ENCODE peak calls at places on chromosomes 11 and 22, in four cellular contexts. Q is fibroblast of lung, Z is heart right ventricle, I is keratinocyte. L is an unnamed sample.

GRCh38 chr11:66607126-66607834 is 9.2 kb upstream of the RBM14 start:
- DNase-seq in Z (peak), I (no peak), Q (peak), L (peak)

GRCh38 chr22:46734830-46735453 is 3.1 kb downstream of the CERK start:
- DNase-seq in I (no peak), Z (no peak), Q (no peak), L (peak)

GRCh38 chr11:121465709-121466062 is 12.9 kb upstream of the SORL1-AS1 start:
- DNase-seq in Q (no peak), Z (no peak), I (no peak), L (no peak)

GRCh38 chr11:130637566-130637965 is 189.1 kb downstream of the ADAMTS15 start:
- DNase-seq in I (no peak), Z (no peak), Q (no peak), L (no peak)

GRCh38 chr22:22458896-22459588 is 49.5 kb downstream of the ZNF280B start:
- DNase-seq in Q (peak), Z (no peak), I (no peak), L (no peak)

GRCh38 chr11:115566185-115566765 is 62.1 kb upstream of the CADM1 start:
- DNase-seq in Z (no peak), Q (no peak), I (no peak), L (no peak)

GRCh38 chr11:46916669-46917108 is 1.7 kb downstream of the LRP4 start:
- DNase-seq in I (no peak), Z (peak), Q (peak), L (peak)

GRCh38 chr11:76663461-76663760 is 7.1 kb downstream of the LRRC32 start:
- DNase-seq in Z (no peak), I (no peak), Q (no peak), L (no peak)

GRCh38 chr11:33907419-33907818 is 15.5 kb upstream of the LMO2 start:
- DNase-seq in Q (no peak), Z (no peak), I (no peak), L (no peak)

GRCh38 chr11:110467556-110467955 is 37.8 kb downstream of the FDX1 start:
- DNase-seq in I (no peak), Z (no peak), Q (no peak), L (no peak)

GRCh38 chr11:1733716-1734351 is 16.6 kb downstream of the IFITM10 start:
- DNase-seq in I (no peak), Z (no peak), Q (no peak), L (no peak)

GRCh38 chr22:24583972-24584790 is 8.7 kb downstream of the LRRC75B start:
- DNase-seq in I (no peak), Q (no peak), Z (no peak), L (no peak)

GRCh38 chr22:48091060-48091650 is 1328.7 kb downstream of the TBC1D22A start:
- DNase-seq in Q (no peak), Z (no peak), I (no peak), L (no peak)

GRCh38 chr11:11757871-11758270 is 83.9 kb upstream of the USP47 start:
- DNase-seq in Q (no peak), Z (no peak), I (no peak), L (no peak)

GRCh38 chr11:130524132-130524790 is 75.8 kb downstream of the ADAMTS15 start:
- DNase-seq in Q (no peak), Z (no peak), I (no peak), L (no peak)

GRCh38 chr11:121892863-121893262 is 223.2 kb downstream of the BLID start:
- DNase-seq in Z (no peak), Q (peak), I (peak), L (peak)

GRCh38 chr11:117335399-117335798 is 7.7 kb downstream of the CEP164 start:
- DNase-seq in Q (no peak), Z (no peak), I (no peak), L (no peak)

GRCh38 chr11:45860764-45861510 is 13.7 kb downstream of the CRY2 start:
- DNase-seq in Q (no peak), I (no peak), Z (peak), L (no peak)

GRCh38 chr11:73206751-73207280 is 11.3 kb upstream of the P2RY2 start:
- DNase-seq in Q (peak), Z (no peak), I (no peak), L (no peak)

GRCh38 chr11:77515063-77515462 is 41.2 kb upstream of the PAK1 start:
- DNase-seq in Q (no peak), I (no peak), Z (no peak), L (no peak)

GRCh38 chr11:61901353-61901858 is 10.1 kb upstream of the FADS3 start:
- DNase-seq in I (no peak), Z (no peak), Q (no peak), L (no peak)

GRCh38 chr11:131137046-131137445 is 220.8 kb upstream of the SNX19 start:
- DNase-seq in Z (no peak), I (no peak), Q (peak), L (no peak)

GRCh38 chr11:28938091-28938490 is 829.9 kb downstream of the METTL15 start:
- DNase-seq in Z (no peak), I (no peak), Q (no peak), L (no peak)

GRCh38 chr11:31387379-31387778 is 17.7 kb downstream of the DNAJC24 start:
- DNase-seq in Q (peak), Z (no peak), I (no peak), L (no peak)

GRCh38 chr11:117822031-117822521 is 2.5 kb downstream of the FXYD2 start:
- DNase-seq in I (no peak), Z (peak), Q (no peak), L (no peak)

GRCh38 chr11:5620606-5621521 is 3.9 kb upstream of the TRIM34 start:
- DNase-seq in Z (no peak), Q (peak), I (no peak), L (peak)

GRCh38 chr22:20672082-20672424 is 101.9 kb upstream of the SERPIND1 start:
- DNase-seq in I (no peak), Z (no peak), Q (no peak), L (no peak)

DNA sequence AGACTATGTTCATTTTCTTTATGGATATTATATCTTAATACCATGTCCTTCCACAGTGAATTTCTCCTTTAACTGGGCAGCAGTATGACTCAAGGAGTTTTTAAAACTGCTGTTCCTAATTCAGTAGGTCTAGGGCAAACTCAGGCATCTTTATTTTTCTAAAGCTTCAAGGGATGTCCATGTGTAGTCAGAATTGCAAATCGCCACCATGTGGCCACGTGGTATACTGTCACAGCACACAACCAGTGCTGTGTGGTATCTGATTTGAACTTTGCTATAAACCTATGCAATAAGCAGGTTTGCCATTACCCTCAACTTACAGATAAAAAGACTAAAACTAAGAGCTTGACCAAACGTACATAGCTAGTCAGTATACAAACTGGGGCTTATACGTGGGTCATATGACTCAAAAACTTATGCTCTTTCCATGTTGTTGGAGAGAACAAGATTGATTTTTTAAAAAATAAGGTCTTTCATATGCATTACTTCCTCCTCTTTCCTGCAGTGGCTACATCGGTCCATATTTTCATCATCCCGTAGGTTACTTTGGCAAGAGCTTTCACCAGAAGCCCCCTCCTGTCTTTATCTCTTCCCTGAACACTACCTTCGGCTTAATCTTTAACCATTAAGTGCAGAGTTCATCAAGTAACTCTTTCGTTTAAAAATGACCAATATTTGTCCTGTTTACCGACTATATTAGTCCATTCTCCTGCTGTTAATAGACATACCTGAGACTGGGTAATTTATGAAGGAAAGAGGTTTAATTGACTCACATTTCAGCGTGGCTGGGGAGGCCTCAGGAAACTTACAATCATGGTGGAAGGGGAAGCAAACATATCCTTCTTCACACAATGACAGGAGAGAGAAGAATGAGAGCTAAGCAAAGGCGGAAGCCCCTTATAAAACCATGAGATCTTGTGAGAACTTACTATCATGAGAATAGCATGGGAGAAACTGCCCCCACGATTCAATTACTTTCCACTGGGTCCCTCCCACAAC is 8.0 kb upstream of the HTATIP2 start:
- DNase-seq in Q (peak), I (no peak), Z (no peak), L (peak)
- TF ChIP-seq CTCF in Q (peak), I (peak), Z (peak), L (peak)

GRCh38 chr22:39958009-39958711 is 2.0 kb upstream of the TMA7B start:
- DNase-seq in Z (no peak), I (no peak), Q (no peak), L (no peak)

GRCh38 chr22:39962071-39962470 is 1.9 kb downstream of the TMA7B start:
- DNase-seq in Z (no peak), I (no peak), Q (peak), L (no peak)

GRCh38 chr22:39958916-39959639 is 1.1 kb upstream of the TMA7B start:
- DNase-seq in Z (no peak), Q (no peak), I (no peak), L (no peak)

GRCh38 chr22:39959640-39960447 is at the start of gene TMA7B:
- DNase-seq in Z (no peak), I (peak), Q (peak), L (peak)

GRCh38 chr22:39960791-39961746 is 872 bp downstream of the TMA7B start:
- DNase-seq in I (no peak), Q (peak), Z (no peak), L (peak)
- H3K4me3 ChIP-seq in I (no peak), Q (no peak), Z (no peak), L (no peak)

DNA sequence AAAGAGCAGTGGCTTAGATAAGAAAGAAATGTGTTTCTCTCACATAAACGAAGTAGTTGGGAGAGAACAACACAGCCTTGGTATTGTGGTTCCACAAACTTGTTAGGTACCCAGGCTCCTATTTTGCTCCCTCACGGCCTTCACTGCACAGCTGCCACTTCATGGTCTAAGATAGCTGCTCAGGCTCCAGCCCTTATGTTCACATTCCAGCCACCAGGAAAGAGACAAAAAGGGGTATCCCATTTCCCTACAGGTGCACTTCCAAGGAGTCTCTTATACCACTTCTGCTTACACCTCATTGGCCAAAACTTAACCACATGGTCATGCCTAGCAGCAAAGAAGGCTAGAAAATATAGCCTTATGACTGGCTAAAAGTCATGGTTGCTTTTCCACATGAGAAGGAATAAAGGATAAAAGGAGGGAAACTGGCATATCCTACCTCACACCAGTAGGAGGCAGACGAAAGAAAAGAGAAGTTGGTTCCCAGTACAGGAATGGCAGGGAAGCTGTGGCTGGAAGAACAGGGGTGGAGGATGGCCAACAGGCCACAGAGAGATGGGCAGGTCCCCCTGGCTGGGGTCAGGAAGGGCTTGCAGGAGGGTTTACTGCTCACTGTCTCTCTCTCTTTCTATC is 5.4 kb upstream of the HDHD5 start:
- DNase-seq in Q (no peak), Z (no peak), I (no peak), L (no peak)
- TF ChIP-seq CTCF in Q (peak), Z (no peak), I (peak), L (peak)

GRCh38 chr22:19131685-19132015 is 542 bp downstream of the TSSK2 start:
- DNase-seq in Q (no peak), Z (peak), I (no peak), L (no peak)
- H3K4me3 ChIP-seq in Q (no peak), Z (no peak), I (no peak), L (no peak)

GRCh38 chr11:70068345-70068744 is 9.8 kb upstream of the ANO1 start:
- DNase-seq in Z (no peak), Q (no peak), I (no peak), L (no peak)

GRCh38 chr11:70067036-70067435 is 11.1 kb upstream of the ANO1 start:
- DNase-seq in Z (no peak), I (no peak), Q (no peak), L (no peak)

GRCh38 chr11:70066628-70067027 is 11.5 kb upstream of the ANO1 start:
- DNase-seq in I (no peak), Z (no peak), Q (no peak), L (no peak)

GRCh38 chr11:70068950-70069349 is 9.2 kb upstream of the ANO1 start:
- DNase-seq in I (no peak), Q (no peak), Z (no peak), L (no peak)

GRCh38 chr11:70067591-70068341 is 10.4 kb upstream of the ANO1 start:
- DNase-seq in I (no peak), Z (no peak), Q (no peak), L (no peak)
- TF ChIP-seq CTCF in I (no peak), Z (no peak), Q (no peak), L (no peak)

GRCh38 chr11:128627666-128628342 is 40.4 kb upstream of the ETS1 start:
- DNase-seq in Z (no peak), I (no peak), Q (no peak), L (no peak)
- H3K4me3 ChIP-seq in Z (no peak), I (no peak), Q (no peak), L (no peak)

DNA sequence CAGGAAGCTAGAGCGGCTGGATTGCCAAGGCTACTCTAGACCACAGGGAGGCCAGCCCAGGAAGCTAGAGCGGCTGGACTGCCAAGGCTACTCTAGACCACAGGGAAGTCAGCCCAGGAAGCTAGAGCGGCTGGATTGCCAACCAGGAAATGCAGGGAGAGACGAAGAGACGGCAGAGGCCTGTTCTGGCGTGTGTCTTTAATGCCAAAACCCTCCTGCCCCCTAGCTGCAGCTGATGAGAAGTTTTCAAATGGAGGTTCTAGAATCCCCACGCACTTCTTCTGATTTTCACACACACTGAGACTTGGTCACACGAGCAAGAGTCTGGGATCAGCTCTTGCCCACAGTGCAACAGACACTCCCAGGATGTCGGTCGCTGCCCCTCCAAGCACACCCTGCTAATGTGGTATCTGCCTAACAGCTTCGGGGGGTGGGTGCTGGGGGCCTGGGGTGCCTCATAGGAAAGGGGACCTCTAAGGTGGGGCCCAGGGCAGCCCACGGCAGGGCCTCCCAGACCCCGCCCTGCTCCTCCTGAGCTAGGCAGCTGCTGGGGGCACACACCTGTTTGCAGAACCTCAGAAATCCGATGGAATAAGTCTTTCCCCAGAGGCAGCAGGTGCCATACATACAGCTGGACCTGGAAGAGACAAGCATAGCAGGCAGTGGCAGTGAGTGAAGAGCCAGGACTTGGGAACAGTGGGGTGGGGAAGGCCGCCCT is 28.5 kb downstream of the MAFF start:
- DNase-seq in Q (no peak), Z (no peak), I (no peak), L (no peak)
- TF ChIP-seq CTCF in Q (peak), Z (peak), I (peak), L (peak)

GRCh38 chr11:119205574-119206511 is at the start of gene CBL:
- DNase-seq in Z (peak), I (peak), Q (peak), L (peak)

GRCh38 chr11:119207300-119207570 is 1.1 kb downstream of the CBL start:
- DNase-seq in I (no peak), Z (no peak), Q (peak), L (peak)

GRCh38 chr11:119206512-119207299 is 567 bp downstream of the CBL start:
- DNase-seq in Q (peak), Z (peak), I (no peak), L (no peak)

GRCh38 chr11:119204066-119204465 is 2.1 kb upstream of the CBL start:
- DNase-seq in Z (no peak), Q (no peak), I (no peak), L (no peak)

GRCh38 chr11:119205080-119205479 is 1.1 kb upstream of the CBL start:
- DNase-seq in Z (peak), Q (no peak), I (no peak), L (no peak)
- H3K4me3 ChIP-seq in Z (no peak), Q (peak), I (no peak), L (no peak)

DNA sequence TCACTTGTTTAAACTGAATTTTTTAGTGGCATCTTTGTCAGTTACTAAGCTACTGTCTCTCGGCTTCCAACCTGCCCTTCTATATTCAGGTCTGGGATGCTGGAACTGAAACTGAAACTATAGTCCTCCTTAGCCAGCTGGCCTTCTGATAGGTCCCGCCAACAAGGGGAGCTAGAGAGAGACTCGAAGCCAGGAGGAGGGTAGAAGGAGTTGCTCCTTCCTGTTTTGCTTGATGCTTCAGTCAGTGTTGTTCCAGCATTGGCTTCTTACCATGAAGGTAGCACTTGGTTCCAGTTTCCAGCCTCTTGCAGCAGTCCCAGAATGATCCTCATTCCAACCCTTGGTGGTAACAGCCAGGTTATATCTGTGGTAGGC is 32.9 kb upstream of the HORMAD2 start:
- DNase-seq in I (no peak), Z (no peak), Q (no peak), L (peak)
- TF ChIP-seq CTCF in I (no peak), Z (no peak), Q (no peak), L (no peak)

L was measured in fibroblast of the aortic adventitia.